ENCODE peak calls at places on chromosomes 1 and 21, in seven cellular contexts. U is HCT116, E is SK-N-SH, X is lower lobe of right lung, W is ovary, J is PC-3, B is fibroblast of lung. T is an unnamed sample. For H3K4me1, the result is how much of the 10 kb centered on the place peaks cover.

GRCh38 chr1:248824301-248824700 is 1.4 kb downstream of the SH3BP5L start:
- DNase-seq in W (no peak), X (no peak), J (no peak), B (no peak), U (no peak), E (no peak), T (no peak)

GRCh38 chr1:230531103-230531502 is 105.0 kb upstream of the PGBD5 start:
- DNase-seq in X (no peak), J (no peak), W (no peak), E (no peak), B (no peak), U (no peak), T (no peak)

GRCh38 chr1:54256756-54257155 is 56.8 kb downstream of the MRPL37 start:
- DNase-seq in W (no peak), E (peak), B (no peak), U (no peak), J (no peak), X (no peak), T (no peak)

GRCh38 chr21:20551939-20552338 is 446.3 kb upstream of the NCAM2 start:
- DNase-seq in X (no peak), E (no peak), U (no peak), J (no peak), B (no peak), W (no peak), T (no peak)

GRCh38 chr1:215425135-215425534 is 142.0 kb upstream of the KCTD3 start:
- DNase-seq in X (no peak), E (no peak), W (no peak), U (no peak), B (no peak), J (no peak), T (no peak)

GRCh38 chr1:73671530-73671929 is 526.4 kb downstream of the LRRIQ3 start:
- DNase-seq in B (no peak), W (no peak), X (no peak), U (no peak), J (no peak), E (no peak), T (no peak)

GRCh38 chr21:36437745-36438128 is 42.2 kb downstream of the CLDN14 start:
- DNase-seq in B (peak), J (peak), X (no peak), U (no peak), W (peak), E (no peak), T (peak)

GRCh38 chr1:174659823-174660222 is 212.1 kb downstream of the GPR52 start:
- DNase-seq in E (no peak), B (peak), J (peak), U (peak), X (no peak), W (no peak), T (no peak)

GRCh38 chr1:19257178-19257914 is 5.7 kb downstream of the MRTO4 start:
- DNase-seq in E (no peak), W (no peak), U (no peak), X (no peak), B (peak), J (no peak), T (no peak)

GRCh38 chr21:29091032-29091431 is 17.6 kb upstream of the CCT8 start:
- DNase-seq in W (no peak), E (no peak), B (peak), X (no peak), U (no peak), J (peak), T (no peak)

GRCh38 chr1:248730507-248731335 is 24.8 kb downstream of the LYPD8 start:
- DNase-seq in U (no peak), W (no peak), X (no peak), J (no peak), B (no peak), E (peak), T (peak)

GRCh38 chr1:38173848-38174247 is 127.3 kb upstream of the POU3F1 start:
- DNase-seq in W (no peak), U (no peak), X (no peak), B (no peak), E (no peak), J (no peak), T (no peak)

GRCh38 chr1:218496561-218496960 is 151.4 kb downstream of the TGFB2 start:
- DNase-seq in E (no peak), W (no peak), B (peak), U (peak), X (no peak), J (peak), T (no peak)

GRCh38 chr1:112925015-112925414 is 31.0 kb downstream of the SLC16A1 start:
- DNase-seq in W (no peak), E (no peak), B (no peak), U (no peak), X (no peak), J (no peak), T (no peak)
- TF ChIP-seq CTCF in W (no peak), E (peak), B (no peak), U (no peak), X (no peak), J (peak), T (no peak)

DNA sequence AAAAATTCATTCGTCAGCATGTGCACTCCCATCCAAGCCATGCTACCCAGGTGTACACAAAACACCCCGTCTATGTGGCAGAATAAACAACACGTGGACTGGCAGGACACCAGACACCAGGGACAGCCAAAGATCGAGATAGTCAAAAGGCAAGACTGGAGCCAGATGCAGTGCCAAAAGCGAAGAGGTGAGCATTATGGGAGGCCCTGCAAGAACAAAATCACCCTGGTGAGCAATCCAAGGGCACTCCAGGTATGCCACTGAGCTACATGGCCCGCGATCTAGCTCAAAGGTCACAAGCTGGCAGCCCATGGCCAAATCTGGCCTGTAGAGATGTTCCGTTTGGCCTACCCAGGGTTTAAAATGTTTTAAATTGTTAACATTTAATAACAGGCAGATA is 33.7 kb downstream of the PLPP3 start:
- DNase-seq in B (no peak), U (no peak), J (no peak), X (no peak), E (no peak), W (no peak), T (no peak)
- H3K27ac ChIP-seq in B (no peak), U (no peak), J (no peak), X (no peak), E (no peak), W (no peak), T (no peak)

GRCh38 chr1:191558389-191558788 is 599.9 kb upstream of the RGS18 start:
- DNase-seq in X (no peak), J (no peak), U (no peak), E (no peak), B (no peak), W (no peak), T (no peak)
- H3K4me1 ChIP-seq in X (under half), J (under half), U (under half), E (under half), B (under half), W (under half), T (under half)

DNA sequence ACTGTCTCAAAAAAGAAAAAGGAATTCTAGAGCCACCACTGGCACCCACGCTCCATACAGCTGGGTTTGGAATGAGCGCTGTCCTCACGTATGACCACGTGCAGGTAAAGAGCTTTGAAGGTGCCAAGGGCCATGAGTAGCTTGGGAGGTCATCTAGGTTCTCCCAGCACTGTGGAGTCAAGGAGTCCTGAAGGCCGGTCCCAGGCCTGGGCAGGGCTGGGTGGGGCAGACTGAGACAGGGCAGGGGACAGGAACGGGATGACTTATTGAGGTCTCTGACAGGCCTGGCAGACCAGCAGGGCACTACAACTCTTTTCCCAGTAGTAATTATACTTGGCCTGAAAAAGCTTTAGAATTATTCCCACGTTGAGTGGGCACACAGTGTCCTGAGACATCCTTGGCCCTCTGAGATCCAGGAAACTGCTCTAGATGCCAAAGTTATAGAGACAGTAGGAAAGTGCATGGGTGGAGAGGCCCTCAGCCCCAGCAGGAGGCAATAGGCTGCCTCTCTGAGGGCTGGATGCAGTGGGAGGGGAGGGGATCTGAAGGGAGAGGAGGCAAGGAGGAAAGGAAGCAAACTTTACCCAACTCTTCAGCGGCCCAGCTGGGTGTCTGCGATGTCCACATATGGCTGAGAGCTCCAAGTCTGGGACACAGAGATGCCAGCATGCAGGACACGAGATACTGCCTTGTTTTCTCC is 1.8 kb upstream of the CDA start:
- DNase-seq in B (no peak), E (no peak), U (no peak), W (no peak), X (no peak), J (no peak), T (no peak)
- TF ChIP-seq CTCF in B (no peak), E (no peak), U (no peak), W (no peak), X (no peak), J (peak), T (no peak)

GRCh38 chr1:1883092-1883858 is 7.6 kb downstream of the GNB1 start:
- DNase-seq in W (no peak), X (no peak), J (no peak), B (peak), E (peak), U (no peak), T (no peak)
- H3K27ac ChIP-seq in W (no peak), X (no peak), J (no peak), B (peak), E (peak), U (no peak), T (peak)

DNA sequence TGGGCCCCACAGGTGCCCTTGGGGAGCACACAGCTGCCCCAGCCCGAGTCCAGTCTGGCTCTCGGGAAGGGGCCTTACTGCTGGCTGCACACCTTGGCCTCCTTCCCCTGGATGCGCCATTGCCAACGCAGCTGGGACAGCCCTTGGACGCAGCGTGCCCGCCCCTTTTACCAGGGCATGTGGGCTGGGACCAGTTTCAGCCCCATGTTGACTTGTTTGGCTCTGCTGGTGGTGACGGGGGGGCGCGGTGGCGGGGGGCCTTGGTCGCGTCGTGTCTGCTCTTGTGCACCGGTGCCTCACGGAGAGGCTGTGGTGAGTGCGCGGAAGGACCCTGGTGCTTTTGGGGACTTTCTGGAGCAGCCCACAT is 19.6 kb downstream of the SKI start:
- DNase-seq in W (no peak), U (no peak), E (no peak), X (peak), J (no peak), B (no peak), T (no peak)
- H3K4me1 ChIP-seq in W (under half), U (under half), E (under half), X (half or more), J (under half), B (under half), T (under half)

GRCh38 chr1:31214316-31215082 is 25.2 kb downstream of the NKAIN1 start:
- DNase-seq in E (no peak), X (no peak), W (no peak), J (no peak), B (no peak), U (no peak), T (no peak)
- TF ChIP-seq CTCF in E (peak), X (no peak), W (no peak), J (no peak), B (no peak), U (no peak), T (no peak)

DNA sequence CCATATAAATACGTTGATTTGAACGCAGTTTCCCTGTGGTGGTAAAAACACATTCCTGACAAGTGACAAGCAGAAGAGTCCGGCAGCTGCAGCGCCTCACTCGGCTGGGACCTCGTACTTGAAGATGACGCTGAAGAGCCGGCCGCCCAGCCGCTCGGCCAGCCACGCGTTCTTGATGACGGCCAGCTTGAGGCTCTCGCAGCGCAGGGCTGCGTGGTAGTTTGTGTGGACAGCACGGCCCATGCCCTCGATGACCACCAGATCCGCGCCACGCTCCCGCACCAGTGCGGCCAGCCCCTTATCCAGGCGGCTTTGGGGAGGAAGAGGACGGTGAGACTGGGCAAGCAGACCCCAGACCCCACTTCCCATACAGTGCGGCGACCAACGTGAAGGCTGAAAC is 17.6 kb downstream of the PANK4 start:
- DNase-seq in W (no peak), J (no peak), B (no peak), U (no peak), X (no peak), E (no peak), T (no peak)
- H3K27ac ChIP-seq in W (no peak), J (no peak), B (no peak), U (no peak), X (no peak), E (no peak), T (no peak)

GRCh38 chr21:39007985-39008384 is 175.3 kb downstream of the PSMG1 start:
- DNase-seq in U (no peak), B (no peak), E (no peak), X (no peak), J (no peak), W (no peak), T (no peak)

GRCh38 chr21:39003982-39004775 is 179.1 kb downstream of the PSMG1 start:
- DNase-seq in B (peak), U (no peak), X (no peak), W (peak), E (no peak), J (no peak), T (peak)

GRCh38 chr21:39007532-39007931 is 175.7 kb downstream of the PSMG1 start:
- DNase-seq in J (peak), X (no peak), W (no peak), U (no peak), B (no peak), E (no peak), T (no peak)

GRCh38 chr21:39004776-39005605 is 178.3 kb downstream of the PSMG1 start:
- DNase-seq in B (peak), X (peak), W (peak), E (peak), U (no peak), J (no peak), T (no peak)

GRCh38 chr21:39006653-39007417 is 176.4 kb downstream of the PSMG1 start:
- DNase-seq in W (peak), X (peak), E (no peak), B (no peak), J (no peak), U (no peak), T (peak)
- H3K4me1 ChIP-seq in W (under half), X (half or more), E (under half), B (under half), J (under half), U (under half), T (under half)